ENCODE peak calls at places on chromosome 2, in eight cellular contexts. W is CD8-positive, alpha-beta T cell; Z is brain microvascular endothelial cell; P is NCI-H187; C is stimulated activated CD4-positive, alpha-beta T cell treated with anti-CD3 and anti-CD28 coated beads, TNF-alpha, amount 100 ng/mL, for 1 hour; V is NB4; F is Right ventricle myocardium superior; X is left ventricle myocardium superior. T is an unnamed sample.

GRCh38 chr2:176421291-176422050 is 152.2 kb downstream of the MTX2 start:
- DNase-seq in W (no peak), Z (no peak), X (no peak), V (no peak), F (no peak), C (no peak), P (no peak), T (no peak)

GRCh38 chr2:223868005-223868404 is 30.6 kb upstream of the AP1S3 start:
- DNase-seq in V (no peak), F (no peak), Z (no peak), W (no peak), C (no peak), X (no peak), P (no peak), T (no peak)

GRCh38 chr2:71938659-71939587 is 208.7 kb downstream of the CYP26B1 start:
- DNase-seq in Z (no peak), V (no peak), F (no peak), W (peak), P (no peak), C (no peak), X (no peak), T (no peak)

GRCh38 chr2:230216489-230216888 is 3.3 kb downstream of the SP110 start:
- DNase-seq in Z (no peak), C (no peak), F (no peak), X (no peak), V (peak), P (no peak), W (no peak), T (no peak)

GRCh38 chr2:181779288-181779871 is 99.1 kb upstream of the NEUROD1 start:
- DNase-seq in F (no peak), W (no peak), X (no peak), C (no peak), P (no peak), V (no peak), Z (no peak), T (no peak)

GRCh38 chr2:216279459-216279858 is 92.8 kb downstream of the MARCHF4 start:
- DNase-seq in X (no peak), W (no peak), C (no peak), F (no peak), P (no peak), V (no peak), Z (no peak), T (no peak)

GRCh38 chr2:62894966-62895631 is 155.5 kb upstream of the OTX1 start:
- DNase-seq in V (no peak), X (no peak), W (no peak), F (no peak), P (no peak), C (no peak), Z (no peak), T (no peak)

GRCh38 chr2:37692731-37693130 is 21.3 kb upstream of the CDC42EP3 start:
- DNase-seq in Z (no peak), C (no peak), V (no peak), X (no peak), W (no peak), F (no peak), P (no peak), T (no peak)

GRCh38 chr2:179686069-179686468 is 175.3 kb downstream of the ZNF385B start:
- DNase-seq in P (no peak), Z (no peak), X (no peak), V (no peak), W (no peak), F (no peak), C (no peak), T (no peak)

GRCh38 chr2:69143726-69144360 is 130.9 kb downstream of the ANTXR1 start:
- DNase-seq in X (no peak), P (no peak), V (no peak), F (no peak), W (no peak), Z (no peak), C (no peak), T (no peak)

GRCh38 chr2:105936954-105937353 is 192.2 kb downstream of the NCK2 start:
- DNase-seq in Z (no peak), X (no peak), V (no peak), W (no peak), P (no peak), F (no peak), C (no peak), T (no peak)

GRCh38 chr2:201915446-201915845 is 109.1 kb downstream of the CDK15 start:
- DNase-seq in X (no peak), W (no peak), Z (no peak), P (no peak), F (no peak), V (peak), C (no peak), T (no peak)

GRCh38 chr2:38213619-38214018 is 137.7 kb upstream of the CYP1B1 start:
- DNase-seq in P (no peak), Z (no peak), C (no peak), V (no peak), W (no peak), X (no peak), F (no peak), T (no peak)